ENCODE peak calls at places on chromosomes 16 and 17, in six cellular contexts. Q, V, G, A, D and T are unnamed samples.

GRCh38 chr16:11621920-11622651 is 35.4 kb upstream of the LITAF start:
- DNase-seq in Q (no peak), V (no peak), G (no peak), A (no peak), D (no peak), T (peak; percentile 25)

GRCh38 chr16:14354561-14355351 is 275.3 kb downstream of the PARN start:
- DNase-seq in Q (no peak), V (no peak), G (no peak), A (peak; percentile 15), D (no peak), T (no peak)

GRCh38 chr17:2292100-2292499 is 11.5 kb downstream of the SMG6 start:
- DNase-seq in Q (no peak), V (no peak), G (no peak), A (no peak), D (no peak), T (no peak)

GRCh38 chr16:2822158-2822495 is 5.1 kb downstream of the PRSS21 start:
- DNase-seq in Q (no peak), V (no peak), G (no peak), A (no peak), D (no peak), T (no peak)

GRCh38 chr16:23840310-23840709 is 4.5 kb downstream of the PRKCB start:
- DNase-seq in Q (no peak), V (no peak), G (no peak), A (no peak), D (no peak), T (no peak)

GRCh38 chr17:4548721-4549531 is 6.3 kb downstream of the MYBBP1A start:
- DNase-seq in Q (no peak), V (peak; percentile 73), G (no peak), A (no peak), D (no peak), T (no peak)

GRCh38 chr17:61395983-61396585 is 3.6 kb upstream of the TBX2 start:
- DNase-seq in Q (no peak), V (no peak), G (no peak), A (no peak), D (no peak), T (no peak)

GRCh38 chr17:15966879-15967248 is 21.9 kb downstream of the ADORA2B start:
- DNase-seq in Q (no peak), V (peak; percentile 92), G (no peak), A (no peak), D (no peak), T (no peak)

GRCh38 chr17:80362428-80363119 is 52.4 kb upstream of the ENDOV start:
- DNase-seq in Q (peak; percentile 78), V (no peak), G (no peak), A (peak; percentile 61), D (no peak), T (no peak)

GRCh38 chr16:2592786-2593185 is 55.0 kb downstream of the PDPK1 start:
- DNase-seq in Q (no peak), V (no peak), G (no peak), A (no peak), D (no peak), T (no peak)

GRCh38 chr17:37848690-37849616 is 75.3 kb upstream of the TBC1D3K start:
- DNase-seq in Q (no peak), V (peak; percentile 6), G (no peak), A (peak; percentile 43), D (peak; percentile 86), T (peak; percentile 78)

GRCh38 chr17:62761884-62762283 is 46.2 kb downstream of the MARCHF10 start:
- DNase-seq in Q (no peak), V (peak; percentile 82), G (no peak), A (no peak), D (no peak), T (no peak)

GRCh38 chr17:28570716-28571254 is 539 bp downstream of the PIGS start:
- DNase-seq in Q (no peak), V (peak; percentile 25), G (no peak), A (no peak), D (peak; percentile 64), T (no peak)

GRCh38 chr16:9546438-9546786 is 455.0 kb downstream of the HAPSTR1 start:
- DNase-seq in Q (no peak), V (no peak), G (no peak), A (no peak), D (no peak), T (no peak)

DNA sequence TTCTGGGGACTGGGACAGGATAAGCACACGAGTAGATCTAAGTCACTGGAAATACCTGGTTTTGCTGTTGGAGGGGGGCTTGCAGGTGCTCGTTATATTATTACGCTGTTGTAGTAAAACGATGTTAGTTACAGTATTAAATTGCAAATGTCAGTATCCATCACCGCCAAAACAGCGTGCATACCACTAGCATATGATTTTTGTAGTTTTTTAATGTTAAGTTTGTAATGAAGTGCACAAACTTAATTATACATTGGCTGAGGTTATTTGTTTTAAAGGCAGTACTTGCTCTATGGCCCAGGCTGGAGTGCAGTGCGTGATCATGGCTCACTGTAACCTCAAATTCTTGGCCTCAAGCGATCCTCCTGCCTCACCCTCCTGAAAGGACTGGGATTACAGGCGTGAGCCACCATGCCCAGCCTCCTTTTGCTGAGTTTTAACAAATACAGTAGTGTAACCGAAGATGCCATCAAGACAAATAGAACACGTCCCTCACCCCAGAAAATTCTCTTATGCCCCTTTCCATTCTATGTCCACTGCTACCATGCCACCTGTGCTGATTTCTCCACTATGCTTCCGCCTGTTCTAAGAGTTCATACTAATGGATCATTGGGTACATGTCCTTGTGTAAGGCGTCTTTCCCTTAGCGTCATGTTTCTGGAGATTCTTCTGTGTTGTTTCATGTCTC is 20.7 kb upstream of the CSNK1D start:
- DNase-seq in Q (no peak), V (no peak), G (no peak), A (no peak), D (no peak), T (no peak)
- H3K4me3 ChIP-seq in Q (peak overlapping the region; percentile 36), V (no peak overlapping the region), G (peak overlapping the region; percentile 74), A (no peak overlapping the region), D (peak overlapping the region; percentile 44), T (peak overlapping the region; percentile 43)

GRCh38 chr16:52690468-52690867 is 143.5 kb upstream of the TOX3 start:
- DNase-seq in Q (no peak), V (no peak), G (no peak), A (no peak), D (no peak), T (no peak)

GRCh38 chr16:52696126-52696525 is 149.2 kb upstream of the TOX3 start:
- DNase-seq in Q (no peak), V (no peak), G (no peak), A (no peak), D (no peak), T (no peak)
- H3K4me3 ChIP-seq in Q (no peak overlapping the region), V (no peak overlapping the region), G (no peak overlapping the region), A (no peak overlapping the region), D (no peak overlapping the region), T (no peak overlapping the region)

GRCh38 chr16:81885976-81886586 is 107.0 kb downstream of the PLCG2 start:
- DNase-seq in Q (no peak), V (peak; percentile 37), G (no peak), A (peak; percentile 47), D (peak; percentile 85), T (no peak)

GRCh38 chr16:81891734-81892364 is 112.8 kb downstream of the PLCG2 start:
- DNase-seq in Q (no peak), V (no peak), G (no peak), A (no peak), D (no peak), T (no peak)

GRCh38 chr16:81883235-81883634 is 104.1 kb downstream of the PLCG2 start:
- DNase-seq in Q (no peak), V (no peak), G (no peak), A (no peak), D (no peak), T (no peak)

GRCh38 chr16:81889896-81890634 is 111.0 kb downstream of the PLCG2 start:
- DNase-seq in Q (no peak), V (peak; percentile 59), G (no peak), A (peak; percentile 75), D (peak; percentile 74), T (peak; percentile 34)

DNA sequence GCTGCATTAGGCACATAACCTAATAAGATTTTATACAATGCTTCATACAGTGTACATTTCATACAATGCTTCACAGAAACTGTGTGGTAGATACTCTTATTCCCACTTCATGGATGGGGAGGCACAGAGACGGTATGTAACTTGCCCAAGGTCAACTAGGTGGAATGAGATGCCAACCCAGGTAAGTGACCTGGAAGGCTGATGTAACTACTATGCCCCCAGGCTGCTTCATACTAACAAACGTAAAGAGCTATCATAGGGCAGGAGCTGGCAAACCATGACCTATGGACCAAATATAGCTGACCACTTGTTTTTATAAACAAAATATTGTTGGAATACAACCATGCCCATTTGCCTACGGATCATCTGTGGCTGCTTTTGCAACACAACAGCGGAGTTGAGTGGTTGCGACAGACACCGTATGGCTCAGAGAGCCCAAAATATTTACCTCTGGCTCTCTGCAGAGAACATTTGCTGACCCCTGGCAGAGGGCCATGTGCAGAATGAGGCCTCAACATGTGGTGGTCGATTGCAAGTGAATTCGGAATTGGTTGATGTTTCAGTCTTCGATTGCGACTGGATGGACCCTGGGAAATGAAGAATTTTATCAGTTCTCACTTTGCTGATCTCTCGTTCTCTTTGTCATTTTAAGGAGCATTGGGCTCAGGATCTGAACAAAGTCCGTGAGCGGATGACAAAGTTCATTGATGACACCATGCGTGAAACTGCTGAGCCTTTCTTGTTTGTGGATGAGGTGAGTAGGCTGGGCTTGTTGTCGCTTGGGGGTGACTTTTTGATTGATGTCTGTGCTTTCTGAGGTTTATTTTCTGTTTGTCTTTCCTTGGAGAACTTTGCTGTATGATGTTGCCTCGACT is 109.7 kb downstream of the PLCG2 start:
- DNase-seq in Q (no peak), V (no peak), G (no peak), A (peak; percentile 21), D (no peak), T (no peak)
- H3K4me3 ChIP-seq in Q (no peak overlapping the region), V (no peak overlapping the region), G (no peak overlapping the region), A (no peak overlapping the region), D (no peak overlapping the region), T (no peak overlapping the region)

GRCh38 chr17:7883781-7884386 is 4.7 kb upstream of the CHD3 start:
- DNase-seq in Q (peak; percentile 42), V (no peak), G (no peak), A (peak; percentile 42), D (peak; percentile 57), T (no peak)

GRCh38 chr17:7885357-7886226 is 3.0 kb upstream of the CHD3 start:
- DNase-seq in Q (peak; percentile 68), V (peak; percentile 68), G (no peak), A (peak; percentile 53), D (peak; percentile 73), T (peak; percentile 57)

GRCh38 chr17:7886227-7887037 is 2.2 kb upstream of the CHD3 start:
- DNase-seq in Q (peak; percentile 55), V (peak; percentile 30), G (no peak), A (peak; percentile 42), D (peak; percentile 69), T (peak; percentile 45)

GRCh38 chr17:7882629-7883028 is 6.0 kb upstream of the CHD3 start:
- DNase-seq in Q (no peak), V (no peak), G (no peak), A (no peak), D (no peak), T (no peak)

DNA sequence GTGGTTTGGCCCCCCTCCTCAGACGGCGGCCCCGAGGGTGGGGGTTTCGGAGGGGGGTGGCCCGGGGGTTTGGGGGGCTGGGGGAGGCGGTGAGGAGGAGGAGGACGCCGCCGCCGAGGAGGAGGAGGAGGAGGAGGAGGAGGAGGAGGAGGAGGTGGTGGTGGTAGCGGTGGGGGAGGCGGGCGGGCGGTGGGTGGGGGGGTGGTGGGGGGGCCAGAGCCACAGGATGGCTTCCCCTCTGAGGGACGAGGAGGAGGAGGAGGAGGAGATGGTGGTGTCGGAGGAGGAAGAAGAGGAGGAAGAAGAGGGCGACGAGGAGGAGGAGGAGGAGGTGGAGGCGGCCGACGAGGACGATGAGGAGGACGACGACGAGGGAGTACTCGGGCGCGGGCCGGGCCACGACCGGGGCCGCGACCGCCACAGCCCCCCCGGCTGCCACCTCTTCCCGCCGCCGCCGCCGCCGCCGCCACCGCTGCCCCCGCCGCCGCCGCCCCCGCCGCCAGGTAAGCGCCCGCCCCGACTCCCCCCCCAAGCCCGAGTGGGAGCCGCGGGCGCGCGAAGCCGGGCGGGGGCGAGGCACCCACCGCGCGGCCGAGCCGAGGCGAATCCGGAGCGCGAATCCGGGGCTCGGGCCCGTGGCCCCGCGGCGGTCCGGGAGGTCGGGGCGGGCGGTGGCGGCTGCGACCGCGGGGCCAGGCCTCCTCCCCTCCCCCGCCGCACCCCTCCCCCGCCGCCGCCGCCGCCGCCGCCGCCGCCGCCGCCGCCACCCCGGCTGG is 3.8 kb upstream of the CHD3 start:
- DNase-seq in Q (peak; percentile 34), V (peak; percentile 25), G (no peak), A (peak; percentile 21), D (no peak), T (peak; percentile 33)
- H3K4me3 ChIP-seq in Q (peak overlapping the region; percentile 75), V (no peak overlapping the region), G (peak overlapping the region; percentile 87), A (peak overlapping the region; percentile 90), D (peak overlapping the region; percentile 70), T (peak overlapping the region; percentile 67)